ENCODE peak calls at places on chromosomes 13 and 19, in ten cellular contexts. A, V, F, D, O, N, R, Z, Y and U are unnamed samples.

GRCh38 chr13:50697746-50698526 is 145.6 kb downstream of the DLEU7 start:
- DNase-seq in A (no peak), V (no peak), F (no peak), D (no peak), O (no peak), N (peak; percentile 43), R (no peak), Z (no peak), Y (no peak), U (no peak)

GRCh38 chr13:73722120-73722519 is 412.1 kb downstream of the KLF12 start:
- DNase-seq in A (no peak), V (no peak), F (no peak), D (peak; percentile 61), O (peak; percentile 41), N (no peak), R (no peak), Z (no peak), Y (no peak), U (no peak)

GRCh38 chr13:60759499-60759898 is 362.5 kb downstream of the TDRD3 start:
- DNase-seq in A (peak; percentile 19), V (no peak), F (no peak), D (no peak), O (peak; percentile 9), N (no peak), R (no peak), Z (no peak), Y (no peak), U (no peak)

GRCh38 chr19:4358709-4359626 is 15.6 kb downstream of the MPND start:
- DNase-seq in A (no peak), V (no peak), F (no peak), D (no peak), O (no peak), N (no peak), R (no peak), Z (no peak), Y (no peak), U (no peak)

GRCh38 chr19:14350302-14350701 is 30.9 kb upstream of the ADGRE5 start:
- DNase-seq in A (no peak), V (no peak), F (no peak), D (no peak), O (no peak), N (no peak), R (no peak), Z (no peak), Y (no peak), U (no peak)

GRCh38 chr13:84574851-84575250 is 692.6 kb upstream of the SLITRK1 start:
- DNase-seq in A (no peak), V (no peak), F (no peak), D (peak; percentile 39), O (peak; percentile 21), N (peak; percentile 36), R (no peak), Z (no peak), Y (no peak), U (no peak)

GRCh38 chr19:1736280-1736679 is 17.0 kb upstream of the ONECUT3 start:
- DNase-seq in A (no peak), V (no peak), F (no peak), D (no peak), O (no peak), N (no peak), R (no peak), Z (no peak), Y (no peak), U (no peak)

GRCh38 chr13:100633461-100633860 is 41.1 kb downstream of the TMTC4 start:
- DNase-seq in A (no peak), V (peak; percentile 83), F (no peak), D (peak; percentile 67), O (peak; percentile 70), N (no peak), R (no peak), Z (no peak), Y (no peak), U (no peak)

GRCh38 chr19:47713046-47714021 is at the start of gene EHD2:
- DNase-seq in A (peak; percentile 36), V (peak; percentile 85), F (no peak), D (peak; percentile 80), O (peak; percentile 89), N (no peak), R (no peak), Z (no peak), Y (peak; percentile 50), U (peak; percentile 38)

GRCh38 chr13:51534075-51534817 is 50.0 kb upstream of the WDFY2 start:
- DNase-seq in A (no peak), V (peak; percentile 47), F (no peak), D (no peak), O (no peak), N (no peak), R (peak; percentile 12), Z (peak; percentile 10), Y (peak; percentile 32), U (peak; percentile 79)

GRCh38 chr19:51064534-51065220 is at the start of gene KLK13:
- DNase-seq in A (peak; percentile 30), V (peak; percentile 86), F (no peak), D (no peak), O (peak; percentile 19), N (no peak), R (no peak), Z (no peak), Y (no peak), U (no peak)

GRCh38 chr19:54100560-54100959 is at the start of gene OSCAR:
- DNase-seq in A (no peak), V (no peak), F (no peak), D (peak; percentile 22), O (no peak), N (no peak), R (no peak), Z (no peak), Y (no peak), U (no peak)

GRCh38 chr19:36060430-36060829 is 5.7 kb downstream of the WDR62 start:
- DNase-seq in A (peak; percentile 70), V (peak; percentile 30), F (no peak), D (peak; percentile 43), O (peak; percentile 78), N (no peak), R (no peak), Z (peak; percentile 47), Y (peak; percentile 24), U (no peak)

GRCh38 chr19:1259873-1260748 is 9.0 kb upstream of the CIRBP start:
- DNase-seq in A (no peak), V (peak; percentile 45), F (no peak), D (no peak), O (no peak), N (no peak), R (no peak), Z (no peak), Y (peak; percentile 63), U (peak; percentile 70)

GRCh38 chr19:38617764-38618589 is at the start of gene MAP4K1:
- DNase-seq in A (no peak), V (no peak), F (peak; percentile 48), D (no peak), O (no peak), N (peak; percentile 13), R (peak; percentile 36), Z (peak; percentile 5), Y (peak; percentile 78), U (peak; percentile 83)

GRCh38 chr13:110944121-110944967 is 29.5 kb upstream of the ANKRD10 start:
- DNase-seq in A (peak; percentile 44), V (peak; percentile 38), F (no peak), D (peak; percentile 51), O (peak; percentile 84), N (peak; percentile 31), R (no peak), Z (no peak), Y (peak; percentile 20), U (peak; percentile 70)

GRCh38 chr19:33429891-33430673 is 56.6 kb downstream of the CEBPG start:
- DNase-seq in A (no peak), V (no peak), F (no peak), D (no peak), O (no peak), N (no peak), R (no peak), Z (no peak), Y (no peak), U (no peak)

GRCh38 chr19:55147408-55148251 is 1.4 kb downstream of the TNNT1 start:
- DNase-seq in A (no peak), V (no peak), F (no peak), D (no peak), O (no peak), N (no peak), R (no peak), Z (no peak), Y (no peak), U (no peak)

GRCh38 chr13:93336733-93337132 is 110.1 kb downstream of the GPC6 start:
- DNase-seq in A (no peak), V (no peak), F (no peak), D (no peak), O (no peak), N (no peak), R (no peak), Z (no peak), Y (no peak), U (no peak)

GRCh38 chr13:66560189-66560588 is 669.9 kb downstream of the PCDH9 start:
- DNase-seq in A (no peak), V (no peak), F (no peak), D (no peak), O (no peak), N (no peak), R (no peak), Z (no peak), Y (no peak), U (no peak)

GRCh38 chr13:28499579-28499978 is 4.7 kb upstream of the FLT1 start:
- DNase-seq in A (no peak), V (no peak), F (no peak), D (peak; percentile 51), O (no peak), N (no peak), R (no peak), Z (no peak), Y (no peak), U (no peak)

GRCh38 chr19:49442354-49442753 is 1.0 kb upstream of the SLC17A7 start:
- DNase-seq in A (no peak), V (peak; percentile 36), F (no peak), D (peak; percentile 36), O (no peak), N (no peak), R (no peak), Z (no peak), Y (peak; percentile 33), U (peak; percentile 43)

GRCh38 chr19:55131421-55131820 is 14.0 kb upstream of the PPP1R12C start:
- DNase-seq in A (no peak), V (no peak), F (no peak), D (no peak), O (no peak), N (no peak), R (no peak), Z (no peak), Y (no peak), U (no peak)